ENCODE peak calls at places on chromosomes 5 and 9, in seven cellular contexts. One of them, this sample, is unnamed.

GRCh38 chr5:142922223-142922952 is 152.2 kb downstream of the ARHGAP26 start:
- DNase-seq in T47D: peak
- DNase-seq in brain microvascular endothelial cell: no peak
- DNase-seq in LHCN-M2: peak
- DNase-seq in esophagus squamous epithelium: no peak
- DNase-seq in ELF-1: no peak
- DNase-seq in iris pigment epithelial cell: peak
- DNase-seq in this sample: peak

GRCh38 chr5:142770650-142771609 is 753 bp downstream of the ARHGAP26 start:
- DNase-seq in LHCN-M2: peak
- DNase-seq in T47D: peak
- DNase-seq in ELF-1: peak
- DNase-seq in iris pigment epithelial cell: peak
- DNase-seq in esophagus squamous epithelium: no peak
- DNase-seq in brain microvascular endothelial cell: peak
- DNase-seq in this sample: peak

GRCh38 chr9:128629852-128630545 is 26.6 kb downstream of the DYNC2I2 start:
- DNase-seq in brain microvascular endothelial cell: no peak
- DNase-seq in ELF-1: no peak
- DNase-seq in iris pigment epithelial cell: no peak
- DNase-seq in T47D: no peak
- DNase-seq in LHCN-M2: no peak
- DNase-seq in esophagus squamous epithelium: no peak
- DNase-seq in this sample: no peak

GRCh38 chr5:139844472-139845145 is 49.0 kb downstream of the PSD2 start:
- DNase-seq in ELF-1: peak
- DNase-seq in brain microvascular endothelial cell: peak
- DNase-seq in LHCN-M2: peak
- DNase-seq in esophagus squamous epithelium: no peak
- DNase-seq in iris pigment epithelial cell: peak
- DNase-seq in T47D: peak
- DNase-seq in this sample: peak

GRCh38 chr9:129335456-129336129 is 157.5 kb upstream of the IER5L start:
- DNase-seq in ELF-1: no peak
- DNase-seq in LHCN-M2: no peak
- DNase-seq in brain microvascular endothelial cell: no peak
- DNase-seq in iris pigment epithelial cell: no peak
- DNase-seq in esophagus squamous epithelium: no peak
- DNase-seq in T47D: no peak
- DNase-seq in this sample: no peak

GRCh38 chr5:174343826-174344225 is 298.3 kb downstream of the NSG2 start:
- DNase-seq in T47D: no peak
- DNase-seq in ELF-1: no peak
- DNase-seq in esophagus squamous epithelium: no peak
- DNase-seq in LHCN-M2: no peak
- DNase-seq in iris pigment epithelial cell: no peak
- DNase-seq in brain microvascular endothelial cell: no peak
- DNase-seq in this sample: no peak

GRCh38 chr5:157100140-157100679 is 8.6 kb downstream of the HAVCR2 start:
- DNase-seq in iris pigment epithelial cell: peak
- DNase-seq in LHCN-M2: peak
- DNase-seq in ELF-1: no peak
- DNase-seq in brain microvascular endothelial cell: peak
- DNase-seq in T47D: no peak
- DNase-seq in esophagus squamous epithelium: no peak
- DNase-seq in this sample: peak

GRCh38 chr5:38925154-38925925 is 79.5 kb downstream of the OSMR start:
- DNase-seq in iris pigment epithelial cell: peak
- DNase-seq in LHCN-M2: peak
- DNase-seq in ELF-1: peak
- DNase-seq in brain microvascular endothelial cell: peak
- DNase-seq in esophagus squamous epithelium: no peak
- DNase-seq in T47D: peak
- DNase-seq in this sample: no peak

GRCh38 chr9:69919461-69920061 is 98.9 kb downstream of the CFAP95 start:
- DNase-seq in esophagus squamous epithelium: no peak
- DNase-seq in ELF-1: peak
- DNase-seq in T47D: peak
- DNase-seq in iris pigment epithelial cell: peak
- DNase-seq in brain microvascular endothelial cell: peak
- DNase-seq in LHCN-M2: peak
- DNase-seq in this sample: peak

GRCh38 chr5:172370648-172371248 is 83.6 kb downstream of the SH3PXD2B start:
- DNase-seq in T47D: peak
- DNase-seq in iris pigment epithelial cell: peak
- DNase-seq in brain microvascular endothelial cell: peak
- DNase-seq in LHCN-M2: peak
- DNase-seq in esophagus squamous epithelium: no peak
- DNase-seq in ELF-1: peak
- DNase-seq in this sample: peak

GRCh38 chr9:128066713-128067621 is at the start of gene NAIF1:
- DNase-seq in iris pigment epithelial cell: peak
- DNase-seq in ELF-1: peak
- DNase-seq in LHCN-M2: peak
- DNase-seq in brain microvascular endothelial cell: peak
- DNase-seq in esophagus squamous epithelium: peak
- DNase-seq in T47D: peak
- DNase-seq in this sample: peak

GRCh38 chr5:168892618-168893017 is 313.4 kb upstream of the PANK3 start:
- DNase-seq in brain microvascular endothelial cell: no peak
- DNase-seq in LHCN-M2: no peak
- DNase-seq in T47D: no peak
- DNase-seq in ELF-1: no peak
- DNase-seq in esophagus squamous epithelium: no peak
- DNase-seq in iris pigment epithelial cell: no peak
- DNase-seq in this sample: no peak

This sample was measured in CD4-positive, CD25-positive, alpha-beta regulatory T cell.